ENCODE peak calls at places on chromosomes 13 and 19, in four cellular contexts. Q is fibroblast of lung, D is hepatocyte, P is IMR-90. H is an unnamed sample.

GRCh38 chr19:13036366-13036976 is 41.2 kb downstream of the NFIX start:
- DNase-seq in Q (peak), D (peak), P (peak), H (no peak)

GRCh38 chr13:90869580-90869979 is 477.9 kb upstream of the MIR17HG start:
- DNase-seq in Q (no peak), D (no peak), P (no peak), H (no peak)

GRCh38 chr13:111110054-111110453 is 5.1 kb upstream of the ARHGEF7 start:
- DNase-seq in Q (no peak), D (no peak), P (no peak), H (no peak)

GRCh38 chr13:47179321-47179720 is 282.5 kb upstream of the HTR2A start:
- DNase-seq in Q (no peak), D (no peak), P (no peak), H (no peak)

GRCh38 chr19:35545855-35546381 is 492 bp downstream of the TMEM147 start:
- DNase-seq in Q (peak), D (peak), P (no peak), H (no peak)

GRCh38 chr19:17307876-17308377 is 1.4 kb upstream of the DDA1 start:
- DNase-seq in Q (no peak), D (peak), P (no peak), H (no peak)

GRCh38 chr13:61135583-61135982 is 280.1 kb downstream of the PCDH20 start:
- DNase-seq in Q (no peak), D (no peak), P (no peak), H (no peak)

GRCh38 chr13:51223284-51224270 is 1.4 kb downstream of the FAM124A start:
- DNase-seq in Q (no peak), D (no peak), P (no peak), H (peak)

GRCh38 chr13:20924758-20925394 is 22.3 kb upstream of the XPO4 start:
- DNase-seq in Q (peak), D (peak), P (peak), H (peak)

DNA sequence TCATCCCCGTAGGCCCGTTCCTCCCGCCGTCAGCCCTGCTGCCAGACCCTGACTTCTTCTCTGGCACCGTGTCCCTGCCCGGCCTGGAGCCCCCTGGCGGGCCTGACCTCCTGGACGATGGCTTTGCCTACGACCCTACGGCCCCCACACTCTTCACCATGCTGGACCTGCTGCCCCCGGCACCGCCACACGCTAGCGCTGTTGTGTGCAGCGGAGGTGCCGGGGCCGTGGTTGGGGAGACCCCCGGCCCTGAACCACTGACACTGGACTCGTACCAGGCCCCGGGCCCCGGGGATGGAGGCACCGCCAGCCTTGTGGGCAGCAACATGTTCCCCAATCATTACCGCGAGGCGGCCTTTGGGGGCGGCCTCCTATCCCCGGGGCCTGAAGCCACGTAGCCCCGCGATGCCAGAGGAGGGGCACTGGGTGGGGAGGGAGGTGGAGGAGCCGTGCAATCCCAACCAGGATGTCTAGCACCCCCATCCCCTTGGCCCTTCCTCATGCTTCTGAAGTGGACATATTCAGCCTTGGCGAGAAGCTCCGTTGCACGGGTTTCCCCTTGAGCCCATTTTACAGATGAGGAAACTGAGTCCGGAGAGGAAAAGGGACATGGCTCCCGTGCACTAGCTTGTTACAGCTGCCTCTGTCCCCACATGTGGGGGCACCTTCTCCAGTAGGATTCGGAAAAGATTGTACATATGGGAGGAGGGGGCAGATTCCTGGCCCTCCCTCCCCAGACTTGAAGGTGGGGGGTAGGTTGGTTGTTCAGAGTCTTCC is 1.3 kb upstream of the CLASRP start:
- DNase-seq in Q (no peak), D (no peak), P (no peak), H (no peak)
- H3K27ac ChIP-seq in Q (no peak), D (no peak), P (no peak), H (no peak)

DNA sequence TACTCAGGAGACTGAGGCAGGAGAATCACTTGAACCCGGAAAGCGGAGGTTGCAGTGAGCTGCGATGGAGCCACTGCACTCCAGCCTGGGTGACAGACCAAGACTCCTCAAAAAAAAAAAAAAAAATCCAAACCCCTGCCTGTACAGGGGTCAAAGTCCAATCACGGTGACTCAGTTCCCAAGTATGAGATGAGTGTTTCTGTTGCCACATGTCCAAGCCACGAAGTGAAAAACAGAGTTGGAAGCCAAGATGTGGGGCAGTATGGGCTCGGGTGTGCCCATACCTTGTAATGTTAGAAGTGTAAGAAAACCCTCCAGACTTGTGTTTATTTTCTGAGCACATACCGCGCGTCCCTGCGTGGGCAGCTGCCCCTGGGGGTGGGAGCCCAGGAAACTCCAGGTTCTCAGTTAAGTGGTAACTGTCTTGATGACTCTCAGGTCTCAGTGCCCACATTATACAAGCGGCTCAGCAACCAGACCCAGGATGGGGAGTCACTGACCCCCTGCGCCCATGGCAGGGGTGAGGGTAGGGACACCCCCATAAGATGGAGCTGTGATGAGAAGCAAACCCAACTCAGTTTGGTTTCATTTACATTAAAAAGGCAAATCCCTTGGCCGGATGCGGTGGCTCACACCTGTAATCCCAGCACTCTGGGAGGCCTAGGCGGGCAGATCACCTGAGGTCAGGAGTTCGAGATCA is 1.2 kb upstream of the GPX4 start:
- DNase-seq in Q (peak), D (peak), P (peak), H (no peak)
- H3K27ac ChIP-seq in Q (peak), D (peak), P (peak), H (peak)

GRCh38 chr13:50016421-50016820 is 1.2 kb downstream of the KCNRG start:
- DNase-seq in Q (peak), D (no peak), P (peak), H (no peak)

GRCh38 chr13:50015750-50016149 is 506 bp downstream of the KCNRG start:
- DNase-seq in Q (no peak), D (no peak), P (no peak), H (no peak)

GRCh38 chr13:50012396-50013169 is 2.7 kb upstream of the KCNRG start:
- DNase-seq in Q (no peak), D (no peak), P (peak), H (no peak)

GRCh38 chr13:50015263-50015662 is at the start of gene KCNRG:
- DNase-seq in Q (peak), D (no peak), P (peak), H (no peak)

GRCh38 chr13:50014404-50014803 is 840 bp upstream of the KCNRG start:
- DNase-seq in Q (no peak), D (no peak), P (no peak), H (no peak)
- H3K27ac ChIP-seq in Q (no peak), D (no peak), P (no peak), H (peak)

GRCh38 chr13:79404361-79404760 is 1.7 kb downstream of the RBM26 start:
- DNase-seq in Q (no peak), D (no peak), P (no peak), H (no peak)

GRCh38 chr13:79402074-79402635 is 3.9 kb downstream of the RBM26 start:
- DNase-seq in Q (no peak), D (no peak), P (no peak), H (no peak)

GRCh38 chr13:79403113-79403512 is 2.9 kb downstream of the RBM26 start:
- DNase-seq in Q (no peak), D (no peak), P (no peak), H (no peak)

GRCh38 chr13:79401259-79402071 is 4.6 kb downstream of the RBM26 start:
- DNase-seq in Q (no peak), D (no peak), P (no peak), H (no peak)

DNA sequence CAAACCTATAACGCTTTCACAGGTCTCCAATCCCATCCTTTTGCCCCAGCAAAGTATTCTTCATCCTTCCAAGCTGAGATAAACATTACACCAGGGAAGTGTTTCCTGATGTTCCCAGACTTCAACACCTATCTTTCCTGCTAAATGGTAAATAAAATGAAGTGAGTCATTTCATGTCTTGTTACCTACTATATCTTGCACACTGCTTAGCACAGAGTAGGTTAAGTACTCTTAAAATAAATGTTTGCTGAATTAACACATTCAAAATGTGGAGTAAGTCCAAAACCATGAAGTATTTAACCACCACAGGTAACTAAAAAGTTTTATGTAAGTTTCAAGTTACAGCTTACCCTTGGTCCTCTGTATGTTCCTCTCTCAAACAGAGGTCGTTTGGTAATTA is 3.4 kb downstream of the RBM26 start:
- DNase-seq in Q (no peak), D (no peak), P (no peak), H (no peak)
- H3K27ac ChIP-seq in Q (no peak), D (peak), P (no peak), H (peak)

GRCh38 chr13:44116562-44117315 is 237.0 kb downstream of the LACC1 start:
- DNase-seq in Q (peak), D (no peak), P (peak), H (no peak)
- H3K27ac ChIP-seq in Q (no peak), D (peak), P (peak), H (no peak)

GRCh38 chr19:16131648-16132047 is 11.8 kb upstream of the HSH2D start:
- DNase-seq in Q (no peak), D (no peak), P (no peak), H (no peak)

GRCh38 chr19:16135410-16136127 is 7.9 kb upstream of the HSH2D start:
- DNase-seq in Q (no peak), D (no peak), P (no peak), H (no peak)

GRCh38 chr19:16136185-16137067 is 7.1 kb upstream of the HSH2D start:
- DNase-seq in Q (no peak), D (no peak), P (no peak), H (no peak)

GRCh38 chr19:16133818-16134217 is 9.7 kb upstream of the HSH2D start:
- DNase-seq in Q (no peak), D (no peak), P (no peak), H (no peak)

DNA sequence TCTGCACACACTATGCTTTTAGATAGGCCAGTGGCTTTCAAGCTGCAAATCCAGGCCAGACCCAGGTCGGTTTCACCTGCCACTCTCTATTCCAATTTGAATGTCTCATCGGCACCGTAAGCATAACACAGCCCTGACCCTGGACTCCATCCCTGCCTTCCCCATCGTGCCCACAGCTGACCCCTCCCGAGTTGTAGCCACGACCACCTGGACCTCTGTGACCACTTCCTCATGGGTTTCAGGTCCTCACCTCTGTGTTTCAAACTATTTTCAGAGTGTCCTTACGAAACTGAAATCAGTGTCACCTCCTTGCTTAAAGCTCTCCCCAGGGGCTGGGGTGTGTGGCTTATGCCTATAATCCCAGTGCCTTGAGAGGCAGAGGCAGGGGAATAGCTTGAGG is 9.0 kb upstream of the HSH2D start:
- DNase-seq in Q (no peak), D (no peak), P (no peak), H (no peak)
- H3K27ac ChIP-seq in Q (no peak), D (no peak), P (no peak), H (no peak)

GRCh38 chr13:79771493-79771892 is 290.5 kb downstream of the NDFIP2 start:
- DNase-seq in Q (no peak), D (no peak), P (no peak), H (no peak)
- H3K27ac ChIP-seq in Q (no peak), D (no peak), P (no peak), H (no peak)

GRCh38 chr19:10085641-10086031 is 481 bp upstream of the SHFL start:
- DNase-seq in Q (no peak), D (no peak), P (no peak), H (no peak)

GRCh38 chr19:10083911-10084310 is 2.2 kb upstream of the SHFL start:
- DNase-seq in Q (no peak), D (no peak), P (no peak), H (no peak)

GRCh38 chr19:10086904-10087256 is 763 bp downstream of the SHFL start:
- DNase-seq in Q (no peak), D (no peak), P (no peak), H (no peak)

GRCh38 chr19:10086032-10086903 is at the start of gene SHFL:
- DNase-seq in Q (peak), D (peak), P (peak), H (peak)

GRCh38 chr19:10084803-10085202 is 1.3 kb upstream of the SHFL start:
- DNase-seq in Q (no peak), D (no peak), P (no peak), H (no peak)
- H3K27ac ChIP-seq in Q (no peak), D (no peak), P (no peak), H (no peak)

GRCh38 chr19:10111405-10111811 is at the start of gene P2RY11:
- DNase-seq in Q (no peak), D (no peak), P (no peak), H (no peak)
- H3K27ac ChIP-seq in Q (no peak), D (no peak), P (no peak), H (peak)

H was measured in dorsolateral prefrontal cortex.